ENCODE peak calls at places on chromosomes 16 and 17, in eight cellular contexts. U, K, T, S, I, Y, C and P are unnamed samples.

GRCh38 chr17:62994931-62995330 is 28.9 kb downstream of the TANC2 start:
- DNase-seq in U (no peak), K (no peak), T (no peak), S (no peak), I (peak), Y (no peak), C (no peak), P (no peak)

GRCh38 chr17:36463916-36464764 is 22.3 kb upstream of the ZNHIT3 start:
- DNase-seq in U (no peak), K (peak), T (peak), S (peak), I (peak), Y (peak), C (peak), P (peak)

GRCh38 chr17:55668581-55668980 is 54.1 kb downstream of the TMEM100 start:
- DNase-seq in U (no peak), K (no peak), T (no peak), S (no peak), I (no peak), Y (no peak), C (no peak), P (peak)

GRCh38 chr16:1580956-1581355 is 30.9 kb downstream of the IFT140 start:
- DNase-seq in U (peak), K (no peak), T (no peak), S (no peak), I (no peak), Y (no peak), C (no peak), P (peak)

GRCh38 chr17:79777844-79778503 is at the start of gene CBX2:
- DNase-seq in U (peak), K (peak), T (peak), S (peak), I (peak), Y (peak), C (peak), P (peak)

GRCh38 chr17:38729886-38730525 is at the start of gene CISD3:
- DNase-seq in U (peak), K (peak), T (peak), S (peak), I (peak), Y (peak), C (peak), P (peak)

GRCh38 chr16:89467382-89467781 is 23.0 kb downstream of the ANKRD11 start:
- DNase-seq in U (no peak), K (no peak), T (no peak), S (no peak), I (no peak), Y (no peak), C (no peak), P (no peak)

GRCh38 chr17:50426814-50427787 is 1.1 kb downstream of the ACSF2 start:
- DNase-seq in U (no peak), K (peak), T (peak), S (peak), I (peak), Y (peak), C (peak), P (peak)

GRCh38 chr16:12639044-12639443 is 164.6 kb downstream of the CPPED1 start:
- DNase-seq in U (no peak), K (no peak), T (peak), S (no peak), I (peak), Y (no peak), C (no peak), P (no peak)

GRCh38 chr17:21271767-21272166 is 12.7 kb upstream of the MAP2K3 start:
- DNase-seq in U (no peak), K (no peak), T (no peak), S (no peak), I (no peak), Y (no peak), C (no peak), P (no peak)

GRCh38 chr16:83215417-83216001 is 588.7 kb downstream of the CDH13 start:
- DNase-seq in U (peak), K (peak), T (peak), S (peak), I (peak), Y (peak), C (peak), P (peak)

GRCh38 chr17:51496378-51496777 is 236.0 kb downstream of the UTP18 start:
- DNase-seq in U (peak), K (no peak), T (no peak), S (no peak), I (no peak), Y (no peak), C (no peak), P (peak)

GRCh38 chr17:549197-550040 is 165.2 kb downstream of the VPS53 start:
- DNase-seq in U (no peak), K (no peak), T (no peak), S (no peak), I (peak), Y (no peak), C (no peak), P (no peak)

GRCh38 chr17:58328195-58329034 is at the start of gene TSPOAP1:
- DNase-seq in U (no peak), K (peak), T (peak), S (peak), I (no peak), Y (peak), C (no peak), P (peak)

GRCh38 chr16:66382966-66383299 is 16.4 kb downstream of the CDH5 start:
- DNase-seq in U (no peak), K (no peak), T (no peak), S (no peak), I (peak), Y (no peak), C (no peak), P (no peak)

GRCh38 chr16:51327001-51327400 is 175.9 kb upstream of the SALL1 start:
- DNase-seq in U (no peak), K (no peak), T (no peak), S (no peak), I (peak), Y (no peak), C (no peak), P (no peak)

GRCh38 chr16:11258553-11259287 is 2.7 kb upstream of the SOCS1 start:
- DNase-seq in U (no peak), K (peak), T (no peak), S (peak), I (no peak), Y (peak), C (peak), P (no peak)

GRCh38 chr17:41500131-41500911 is 5.1 kb downstream of the KRT13 start:
- DNase-seq in U (no peak), K (no peak), T (no peak), S (no peak), I (peak), Y (no peak), C (no peak), P (no peak)

GRCh38 chr16:87851141-87851587 is 18.1 kb downstream of the SLC7A5 start:
- DNase-seq in U (no peak), K (no peak), T (no peak), S (no peak), I (no peak), Y (no peak), C (no peak), P (no peak)

GRCh38 chr16:51151951-51152663 is 1.0 kb upstream of the SALL1 start:
- DNase-seq in U (peak), K (no peak), T (no peak), S (no peak), I (no peak), Y (no peak), C (peak), P (no peak)

GRCh38 chr16:4338712-4339299 is 12.3 kb downstream of the PAM16 start:
- DNase-seq in U (no peak), K (no peak), T (no peak), S (no peak), I (no peak), Y (no peak), C (no peak), P (no peak)

GRCh38 chr17:4566785-4567184 is 6.4 kb upstream of the GGT6 start:
- DNase-seq in U (peak), K (peak), T (peak), S (peak), I (peak), Y (peak), C (peak), P (peak)

GRCh38 chr16:82370282-82370681 is 200.3 kb upstream of the MPHOSPH6 start:
- DNase-seq in U (no peak), K (no peak), T (no peak), S (no peak), I (no peak), Y (no peak), C (no peak), P (no peak)

GRCh38 chr16:66522816-66523590 is 26.9 kb downstream of the TK2 start:
- DNase-seq in U (no peak), K (no peak), T (no peak), S (no peak), I (no peak), Y (no peak), C (no peak), P (no peak)

GRCh38 chr17:79988163-79988971 is 47.3 kb downstream of the TBC1D16 start:
- DNase-seq in U (peak), K (no peak), T (no peak), S (no peak), I (peak), Y (peak), C (peak), P (peak)

GRCh38 chr17:74850310-74850709 is 9.4 kb downstream of the GRIN2C start:
- DNase-seq in U (no peak), K (no peak), T (no peak), S (no peak), I (no peak), Y (no peak), C (no peak), P (no peak)

GRCh38 chr16:641326-642188 is at the start of gene MCRIP2:
- DNase-seq in U (peak), K (peak), T (peak), S (peak), I (peak), Y (peak), C (peak), P (peak)

GRCh38 chr17:39114744-39115534 is 36.5 kb downstream of the PLXDC1 start:
- DNase-seq in U (no peak), K (no peak), T (no peak), S (no peak), I (peak), Y (no peak), C (peak), P (no peak)

GRCh38 chr16:64282181-64282580 is 839.7 kb downstream of the CDH11 start:
- DNase-seq in U (no peak), K (no peak), T (no peak), S (no peak), I (no peak), Y (no peak), C (no peak), P (no peak)